ENCODE peak calls at places on chromosomes 11 and 22, in ten cellular contexts. P, L, B, U, S, C, A, X, Q and V are unnamed samples.

GRCh38 chr11:86232556-86232955 is 12.0 kb upstream of the EED start:
- DNase-seq in S (no peak), A (no peak), U (no peak), X (no peak), L (no peak), B (no peak), C (no peak), P (no peak), Q (no peak), V (no peak)

GRCh38 chr11:106076421-106076922 is 675 bp downstream of the KBTBD3 start:
- DNase-seq in Q (peak), P (no peak), S (no peak), X (peak), U (peak), A (no peak), B (no peak), C (peak), L (no peak), V (no peak)

GRCh38 chr11:105033344-105033743 is 1.6 kb downstream of the CASP1 start:
- DNase-seq in A (no peak), L (no peak), X (no peak), C (no peak), U (no peak), S (no peak), Q (no peak), P (no peak), B (no peak), V (no peak)

GRCh38 chr11:42631223-42631843 is 680.5 kb upstream of the API5 start:
- DNase-seq in A (peak), X (no peak), P (no peak), S (no peak), U (no peak), B (no peak), L (no peak), Q (no peak), C (no peak), V (peak)

GRCh38 chr11:83389975-83390374 is 103.8 kb upstream of the CCDC90B start:
- DNase-seq in B (no peak), Q (no peak), C (no peak), P (no peak), U (no peak), A (no peak), S (no peak), X (no peak), L (no peak), V (no peak)

GRCh38 chr22:26697151-26697550 is 39.8 kb downstream of the MIAT start:
- DNase-seq in L (no peak), B (no peak), A (no peak), X (no peak), S (no peak), Q (no peak), P (no peak), U (no peak), C (no peak), V (no peak)

GRCh38 chr11:63670738-63671321 is 346 bp downstream of the ATL3 start:
- DNase-seq in S (peak), C (peak), B (peak), U (peak), X (peak), A (peak), L (peak), Q (peak), P (peak), V (no peak)

GRCh38 chr11:95898782-95899181 is 25.1 kb downstream of the MTMR2 start:
- DNase-seq in S (no peak), C (no peak), Q (no peak), B (no peak), A (no peak), X (no peak), L (no peak), P (no peak), U (no peak), V (no peak)

GRCh38 chr11:32213223-32213622 is 122.3 kb downstream of the RCN1 start:
- DNase-seq in P (no peak), A (peak), U (no peak), X (no peak), L (no peak), Q (no peak), C (no peak), S (no peak), B (no peak), V (peak)

GRCh38 chr11:94794287-94795168 is 26.4 kb downstream of the AMOTL1 start:
- DNase-seq in C (no peak), L (peak), Q (no peak), U (peak), A (peak), P (no peak), X (no peak), B (peak), S (peak), V (no peak)

GRCh38 chr11:131065435-131066295 is 149.4 kb upstream of the SNX19 start:
- DNase-seq in L (no peak), S (no peak), X (no peak), B (no peak), C (no peak), A (no peak), Q (no peak), U (no peak), P (no peak), V (no peak)

GRCh38 chr22:44037519-44038370 is 13.6 kb downstream of the PARVB start:
- DNase-seq in S (no peak), C (peak), X (no peak), U (no peak), Q (no peak), A (peak), P (no peak), B (no peak), L (peak), V (peak)
- H3K27ac ChIP-seq in S (peak), C (peak), X (no peak), U (no peak), Q (no peak), A (peak), P (no peak), B (no peak), L (peak), V (peak)

DNA sequence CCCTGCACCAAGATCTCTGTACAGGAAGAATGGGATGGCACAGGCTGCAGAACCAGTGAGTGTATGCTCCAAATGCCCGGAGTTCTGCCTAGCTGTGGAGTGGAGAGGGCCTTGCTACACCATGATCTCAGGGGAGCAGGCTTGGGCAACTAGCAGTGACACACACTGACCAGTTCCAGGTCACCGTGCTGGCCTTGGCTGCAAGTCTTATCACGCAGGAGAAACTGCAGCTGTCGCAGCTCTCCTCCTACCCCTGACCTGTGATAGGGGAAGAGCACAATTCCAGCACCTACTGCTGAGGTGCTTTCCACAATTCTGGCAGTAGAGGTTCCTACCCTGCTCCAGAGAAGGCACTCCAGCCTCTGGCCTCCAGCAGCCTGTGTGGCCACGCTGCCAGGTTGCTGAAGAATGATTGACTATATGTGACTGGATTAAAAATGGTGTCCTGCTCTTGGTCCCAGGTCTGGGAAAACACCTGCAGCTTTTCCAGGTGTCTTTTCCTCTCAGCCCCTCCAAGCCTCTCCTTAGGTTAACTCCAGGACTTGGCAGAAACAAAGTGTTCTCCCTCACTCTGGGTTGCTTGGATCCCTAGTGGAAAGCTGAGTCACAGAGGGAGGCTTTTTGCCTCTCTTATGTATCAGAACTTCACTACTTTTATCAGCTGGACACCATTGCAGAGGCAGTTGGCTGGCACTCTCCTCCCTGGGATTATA is 43.3 kb upstream of the PTPN5 start:
- DNase-seq in A (no peak), U (peak), X (no peak), S (no peak), P (no peak), C (no peak), L (no peak), Q (no peak), B (no peak), V (no peak)
- H3K27ac ChIP-seq in A (no peak), U (peak), X (no peak), S (no peak), P (no peak), C (no peak), L (no peak), Q (no peak), B (no peak), V (no peak)

GRCh38 chr11:109756951-109757350 is 335.0 kb downstream of the C11orf87 start:
- DNase-seq in P (no peak), B (no peak), C (no peak), S (no peak), L (no peak), U (no peak), A (no peak), X (no peak), Q (no peak), V (no peak)

GRCh38 chr11:109747839-109748238 is 325.8 kb downstream of the C11orf87 start:
- DNase-seq in X (no peak), C (no peak), B (no peak), U (no peak), P (no peak), S (no peak), A (peak), Q (no peak), L (no peak), V (no peak)

GRCh38 chr11:109750964-109751363 is 329.0 kb downstream of the C11orf87 start:
- DNase-seq in A (no peak), X (no peak), U (no peak), L (no peak), P (no peak), C (no peak), Q (no peak), S (no peak), B (no peak), V (no peak)

DNA sequence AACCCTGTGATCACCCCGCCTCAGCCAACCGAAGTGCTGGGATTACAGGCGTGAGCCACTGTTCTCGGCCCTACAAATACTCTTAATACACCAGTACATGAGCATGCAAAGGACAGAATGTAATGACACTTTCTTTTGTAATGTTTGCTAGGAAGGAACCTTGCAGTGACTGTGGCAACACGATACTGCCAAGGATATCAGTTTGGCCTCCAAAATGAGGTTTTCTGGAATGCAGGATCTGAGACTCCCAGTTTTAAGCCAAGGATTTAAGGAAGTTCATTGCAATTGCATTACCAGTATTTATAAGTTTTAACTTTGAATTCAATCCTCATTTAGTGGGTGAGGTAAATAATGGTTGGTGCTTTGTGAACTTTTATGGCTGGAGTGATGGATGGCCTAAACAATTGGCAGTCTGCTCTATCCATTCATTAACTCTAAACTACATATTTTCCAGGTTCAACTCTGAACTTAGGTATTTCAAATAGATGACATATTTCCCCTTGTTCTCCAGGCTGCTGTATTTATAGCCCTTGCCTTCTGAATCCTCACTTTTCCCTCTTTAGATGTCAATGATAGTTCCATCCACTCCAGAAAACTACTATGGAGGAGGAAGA is 330.3 kb downstream of the C11orf87 start:
- DNase-seq in B (no peak), C (no peak), X (no peak), Q (no peak), L (no peak), P (no peak), U (no peak), S (no peak), A (no peak), V (no peak)
- H3K27ac ChIP-seq in B (no peak), C (no peak), X (no peak), Q (no peak), L (no peak), P (no peak), U (no peak), S (no peak), A (no peak), V (no peak)

GRCh38 chr11:18011633-18012313 is 1.1 kb downstream of the SERGEF start:
- DNase-seq in A (peak), U (no peak), X (no peak), B (no peak), S (no peak), L (peak), P (no peak), Q (no peak), C (no peak), V (no peak)
- H3K27ac ChIP-seq in A (no peak), U (peak), X (peak), B (peak), S (peak), L (peak), P (peak), Q (peak), C (peak), V (no peak)

GRCh38 chr11:65118097-65118837 is 766 bp upstream of the ZNHIT2 start:
- DNase-seq in L (no peak), B (no peak), S (no peak), P (no peak), C (no peak), X (no peak), Q (no peak), A (no peak), U (no peak), V (no peak)
- H3K27ac ChIP-seq in L (peak), B (peak), S (peak), P (peak), C (peak), X (peak), Q (peak), A (peak), U (peak), V (peak)

GRCh38 chr11:35964846-35965245 is 21.0 kb downstream of the LDLRAD3 start:
- DNase-seq in U (no peak), X (no peak), P (no peak), Q (no peak), S (no peak), B (no peak), C (no peak), L (no peak), A (no peak), V (no peak)
- H3K27ac ChIP-seq in U (no peak), X (no peak), P (no peak), Q (no peak), S (peak), B (no peak), C (no peak), L (no peak), A (no peak), V (no peak)

DNA sequence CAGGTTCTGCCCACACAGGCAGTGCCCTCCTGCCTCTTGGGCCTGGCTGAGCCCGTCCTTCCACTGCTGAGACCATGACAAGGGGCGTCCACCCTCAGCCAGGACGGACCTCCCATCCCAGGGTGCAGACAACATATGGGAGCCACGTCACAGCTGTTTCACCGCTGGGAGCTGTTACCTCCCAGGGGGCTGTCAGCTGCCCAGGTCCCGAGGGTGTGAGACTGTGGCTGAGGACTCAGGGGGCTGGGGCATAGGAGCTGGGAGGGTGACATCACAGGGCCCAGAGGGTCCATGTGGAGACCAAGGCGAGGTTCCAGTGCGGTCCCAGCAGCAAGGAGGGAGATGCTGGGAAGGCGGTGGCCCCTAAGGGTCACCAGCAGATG is 17.9 kb upstream of the CTSD start:
- DNase-seq in Q (no peak), L (no peak), U (no peak), P (no peak), C (no peak), S (no peak), X (no peak), B (no peak), A (no peak), V (no peak)
- H3K27ac ChIP-seq in Q (no peak), L (no peak), U (peak), P (no peak), C (peak), S (no peak), X (no peak), B (peak), A (no peak), V (no peak)